ENCODE peak calls at places on chromosomes 3 and 15, in four cellular contexts. One of them, this sample, is unnamed.

GRCh38 chr15:66253643-66254363 is at the start of gene MEGF11:
- DNase-seq in fibroblast of lung: peak; percentile 47
- DNase-seq in IMR-90: peak; percentile 28
- DNase-seq in AG04450: no peak
- DNase-seq in this sample: peak; percentile 43

GRCh38 chr15:74794248-74794969 is 12.5 kb downstream of the CSK start:
- DNase-seq in fibroblast of lung: no peak
- DNase-seq in IMR-90: no peak
- DNase-seq in AG04450: no peak
- DNase-seq in this sample: no peak

GRCh38 chr3:51642462-51642861 is 28.6 kb upstream of the TEX264 start:
- DNase-seq in fibroblast of lung: peak; percentile 21
- DNase-seq in IMR-90: peak; percentile 3
- DNase-seq in AG04450: no peak
- DNase-seq in this sample: peak; percentile 19

GRCh38 chr15:80695911-80696651 is 971 bp downstream of the ABHD17C start:
- DNase-seq in fibroblast of lung: peak; percentile 53
- DNase-seq in IMR-90: no peak
- DNase-seq in AG04450: no peak
- DNase-seq in this sample: peak; percentile 30

GRCh38 chr3:38646630-38647029 is 2.9 kb downstream of the SCN5A start:
- DNase-seq in fibroblast of lung: peak; percentile 36
- DNase-seq in IMR-90: peak; percentile 34
- DNase-seq in AG04450: no peak
- DNase-seq in this sample: peak; percentile 12

GRCh38 chr3:158261371-158261991 is 151.6 kb downstream of the RSRC1 start:
- DNase-seq in fibroblast of lung: no peak
- DNase-seq in IMR-90: no peak
- DNase-seq in AG04450: no peak
- DNase-seq in this sample: no peak

GRCh38 chr3:53194218-53195065 is 33.4 kb downstream of the PRKCD start:
- DNase-seq in fibroblast of lung: peak; percentile 50
- DNase-seq in IMR-90: peak; percentile 39
- DNase-seq in AG04450: no peak
- DNase-seq in this sample: peak; percentile 28

GRCh38 chr3:123536153-123536895 is 48.5 kb downstream of the HACD2 start:
- DNase-seq in fibroblast of lung: no peak
- DNase-seq in IMR-90: no peak
- DNase-seq in AG04450: no peak
- DNase-seq in this sample: no peak

GRCh38 chr15:33994005-33994615 is 25.8 kb downstream of the CHRM5 start:
- DNase-seq in fibroblast of lung: peak; percentile 49
- DNase-seq in IMR-90: peak; percentile 51
- DNase-seq in AG04450: no peak
- DNase-seq in this sample: peak; percentile 43

GRCh38 chr3:17292556-17292955 is 407.8 kb downstream of the PLCL2 start:
- DNase-seq in fibroblast of lung: no peak
- DNase-seq in IMR-90: no peak
- DNase-seq in AG04450: no peak
- DNase-seq in this sample: no peak

GRCh38 chr3:126524429-126524988 is 554 bp downstream of the CHST13 start:
- DNase-seq in fibroblast of lung: no peak
- DNase-seq in IMR-90: no peak
- DNase-seq in AG04450: no peak
- DNase-seq in this sample: no peak

GRCh38 chr15:35289029-35289617 is 204.0 kb upstream of the NANOGP8 start:
- DNase-seq in fibroblast of lung: peak; percentile 86
- DNase-seq in IMR-90: peak; percentile 81
- DNase-seq in AG04450: peak; percentile 55
- DNase-seq in this sample: peak; percentile 81

GRCh38 chr3:186628756-186629155 is 11.4 kb upstream of the FETUB start:
- DNase-seq in fibroblast of lung: no peak
- DNase-seq in IMR-90: no peak
- DNase-seq in AG04450: no peak
- DNase-seq in this sample: no peak

GRCh38 chr3:129009266-129009665 is 8.2 kb downstream of the EFCC1 start:
- DNase-seq in fibroblast of lung: no peak
- DNase-seq in IMR-90: no peak
- DNase-seq in AG04450: no peak
- DNase-seq in this sample: no peak

GRCh38 chr3:30775070-30775469 is 119.4 kb downstream of the GADL1 start:
- DNase-seq in fibroblast of lung: no peak
- DNase-seq in IMR-90: no peak
- DNase-seq in AG04450: no peak
- DNase-seq in this sample: no peak

GRCh38 chr3:12428131-12428530 is 56.1 kb upstream of the TSEN2 start:
- DNase-seq in fibroblast of lung: no peak
- DNase-seq in IMR-90: no peak
- DNase-seq in AG04450: no peak
- DNase-seq in this sample: no peak

GRCh38 chr15:69983696-69984265 is 113.9 kb downstream of the TLE3 start:
- DNase-seq in fibroblast of lung: no peak
- DNase-seq in IMR-90: no peak
- DNase-seq in AG04450: no peak
- DNase-seq in this sample: no peak

GRCh38 chr3:87503901-87504498 is 227.6 kb upstream of the POU1F1 start:
- DNase-seq in fibroblast of lung: peak; percentile 18
- DNase-seq in IMR-90: peak; percentile 36
- DNase-seq in AG04450: peak; percentile 15
- DNase-seq in this sample: peak; percentile 56

GRCh38 chr15:31325432-31325975 is 1.1 kb upstream of the KLF13 start:
- DNase-seq in fibroblast of lung: peak; percentile 66
- DNase-seq in IMR-90: peak; percentile 6
- DNase-seq in AG04450: no peak
- DNase-seq in this sample: peak; percentile 64

GRCh38 chr15:22888120-22888859 is 49.8 kb downstream of the NIPA2 start:
- DNase-seq in fibroblast of lung: peak; percentile 97
- DNase-seq in IMR-90: peak; percentile 99
- DNase-seq in AG04450: peak; percentile 94
- DNase-seq in this sample: peak; percentile 98

GRCh38 chr15:50543556-50543955 is 2.9 kb downstream of the USP50 start:
- DNase-seq in fibroblast of lung: no peak
- DNase-seq in IMR-90: peak; percentile 9
- DNase-seq in AG04450: no peak
- DNase-seq in this sample: no peak

GRCh38 chr15:19899021-19899824 is 642.4 kb downstream of the GOLGA6L6 start:
- DNase-seq in fibroblast of lung: no peak
- DNase-seq in IMR-90: no peak
- DNase-seq in AG04450: no peak
- DNase-seq in this sample: no peak

GRCh38 chr3:45443459-45443858 is 55.1 kb downstream of the LARS2 start:
- DNase-seq in fibroblast of lung: no peak
- DNase-seq in IMR-90: no peak
- DNase-seq in AG04450: no peak
- DNase-seq in this sample: peak; percentile 52

GRCh38 chr15:79743032-79743431 is 153.8 kb downstream of the MTHFS start:
- DNase-seq in fibroblast of lung: no peak
- DNase-seq in IMR-90: no peak
- DNase-seq in AG04450: no peak
- DNase-seq in this sample: no peak

GRCh38 chr15:33113666-33114483 is 80.6 kb downstream of the FMN1 start:
- DNase-seq in fibroblast of lung: no peak
- DNase-seq in IMR-90: no peak
- DNase-seq in AG04450: no peak
- DNase-seq in this sample: no peak

GRCh38 chr3:138124689-138125420 is 7.3 kb downstream of the A4GNT start:
- DNase-seq in fibroblast of lung: peak; percentile 58
- DNase-seq in IMR-90: peak; percentile 80
- DNase-seq in AG04450: no peak
- DNase-seq in this sample: peak; percentile 63

GRCh38 chr3:145815707-145816413 is 345.1 kb downstream of the PLOD2 start:
- DNase-seq in fibroblast of lung: no peak
- DNase-seq in IMR-90: no peak
- DNase-seq in AG04450: no peak
- DNase-seq in this sample: no peak

GRCh38 chr15:52789008-52789600 is 1.0 kb downstream of the ONECUT1 start:
- DNase-seq in fibroblast of lung: no peak
- DNase-seq in IMR-90: no peak
- DNase-seq in AG04450: no peak
- DNase-seq in this sample: no peak

GRCh38 chr3:51808920-51809319 is 29.9 kb upstream of the IQCF6 start:
- DNase-seq in fibroblast of lung: no peak
- DNase-seq in IMR-90: no peak
- DNase-seq in AG04450: no peak
- DNase-seq in this sample: no peak

GRCh38 chr3:195738274-195739044 is 17.7 kb downstream of the MUC20 start:
- DNase-seq in fibroblast of lung: no peak
- DNase-seq in IMR-90: no peak
- DNase-seq in AG04450: no peak
- DNase-seq in this sample: no peak

GRCh38 chr3:4904801-4905695 is 74.2 kb upstream of the BHLHE40 start:
- DNase-seq in fibroblast of lung: peak; percentile 45
- DNase-seq in IMR-90: peak; percentile 24
- DNase-seq in AG04450: no peak
- DNase-seq in this sample: peak; percentile 85

GRCh38 chr3:44712455-44713075 is at the start of gene ZNF502:
- DNase-seq in fibroblast of lung: peak; percentile 93
- DNase-seq in IMR-90: peak; percentile 84
- DNase-seq in AG04450: peak; percentile 62
- DNase-seq in this sample: peak; percentile 87

GRCh38 chr3:46423588-46423987 is 16.5 kb downstream of the CCRL2 start:
- DNase-seq in fibroblast of lung: no peak
- DNase-seq in IMR-90: peak; percentile 34
- DNase-seq in AG04450: no peak
- DNase-seq in this sample: no peak

GRCh38 chr3:42503957-42504333 is 1.5 kb downstream of the VIPR1 start:
- DNase-seq in fibroblast of lung: no peak
- DNase-seq in IMR-90: no peak
- DNase-seq in AG04450: no peak
- DNase-seq in this sample: no peak

GRCh38 chr15:86591994-86592746 is 512.5 kb downstream of the AGBL1 start:
- DNase-seq in fibroblast of lung: no peak
- DNase-seq in IMR-90: no peak
- DNase-seq in AG04450: no peak
- DNase-seq in this sample: no peak